ENCODE peak calls at places on chromosomes 16 and 17, in ten cellular contexts. F, Q, R, O, L, Y, U, M, A and C are unnamed samples.

GRCh38 chr17:64477849-64478248 is 19.0 kb downstream of the POLG2 start:
- DNase-seq in F (no peak), Q (no peak), R (no peak), O (no peak), L (no peak), Y (no peak), U (no peak), M (no peak), A (no peak), C (no peak)

GRCh38 chr17:43171761-43172487 is 910 bp downstream of the NBR1 start:
- DNase-seq in F (peak), Q (peak), R (peak), O (peak), L (no peak), Y (peak), U (peak), M (no peak), A (peak), C (no peak)

GRCh38 chr17:8859029-8859803 is 8.3 kb downstream of the PIK3R6 start:
- DNase-seq in F (no peak), Q (peak), R (no peak), O (no peak), L (no peak), Y (no peak), U (no peak), M (no peak), A (no peak), C (no peak)

GRCh38 chr17:31008374-31009035 is 37.7 kb downstream of the RNF135 start:
- DNase-seq in F (no peak), Q (peak), R (peak), O (peak), L (peak), Y (no peak), U (peak), M (peak), A (peak), C (peak)

GRCh38 chr16:49631521-49632041 is 224.3 kb downstream of the ZNF423 start:
- DNase-seq in F (no peak), Q (no peak), R (no peak), O (no peak), L (no peak), Y (no peak), U (no peak), M (no peak), A (no peak), C (no peak)

GRCh38 chr17:74413491-74413890 is 18.4 kb upstream of the GPRC5C start:
- DNase-seq in F (no peak), Q (no peak), R (no peak), O (no peak), L (no peak), Y (no peak), U (no peak), M (no peak), A (no peak), C (no peak)

GRCh38 chr17:59329558-59330313 is 1.7 kb upstream of the YPEL2 start:
- DNase-seq in F (peak), Q (peak), R (peak), O (peak), L (no peak), Y (peak), U (peak), M (peak), A (peak), C (peak)

GRCh38 chr17:49715717-49716279 is 8.0 kb upstream of the SLC35B1 start:
- DNase-seq in F (no peak), Q (no peak), R (no peak), O (no peak), L (no peak), Y (no peak), U (no peak), M (no peak), A (no peak), C (no peak)

GRCh38 chr16:78866556-78866955 is 734.0 kb downstream of the MAF start:
- DNase-seq in F (no peak), Q (no peak), R (no peak), O (no peak), L (no peak), Y (no peak), U (no peak), M (no peak), A (peak), C (no peak)

GRCh38 chr16:26987631-26988030 is 79.1 kb upstream of the C16orf82 start:
- DNase-seq in F (no peak), Q (no peak), R (no peak), O (peak), L (no peak), Y (no peak), U (no peak), M (no peak), A (no peak), C (no peak)

GRCh38 chr17:7471729-7472128 is 7.7 kb downstream of the ZBTB4 start:
- DNase-seq in F (no peak), Q (no peak), R (no peak), O (no peak), L (no peak), Y (no peak), U (no peak), M (no peak), A (no peak), C (no peak)

GRCh38 chr17:76199466-76199865 is 40.8 kb downstream of the RNF157 start:
- DNase-seq in F (no peak), Q (no peak), R (no peak), O (no peak), L (no peak), Y (no peak), U (no peak), M (no peak), A (no peak), C (no peak)

GRCh38 chr17:67557921-67558320 is 159.8 kb upstream of the NOL11 start:
- DNase-seq in F (no peak), Q (no peak), R (no peak), O (no peak), L (no peak), Y (no peak), U (peak), M (no peak), A (no peak), C (no peak)

DNA sequence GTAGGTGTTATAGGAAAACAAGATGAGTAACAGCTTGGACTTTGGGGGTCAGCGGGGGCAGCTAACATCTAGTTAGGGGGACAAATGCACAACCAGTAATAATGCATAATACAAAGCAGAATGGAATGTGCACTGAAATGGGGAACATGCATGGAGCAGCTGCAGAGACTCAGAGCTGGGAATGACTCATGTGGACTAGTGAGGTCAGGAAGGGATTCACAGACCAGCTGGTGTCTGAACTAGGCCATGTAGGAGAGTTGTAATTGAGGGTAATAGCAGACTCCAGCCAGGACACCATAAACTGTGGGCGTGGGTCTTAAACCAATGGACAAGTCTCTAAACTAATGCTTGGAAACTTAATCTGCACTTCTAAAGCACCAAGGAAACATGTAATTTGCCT is 176.8 kb upstream of the ASIC2 start:
- DNase-seq in F (no peak), Q (no peak), R (no peak), O (peak), L (no peak), Y (no peak), U (no peak), M (no peak), A (no peak), C (no peak)
- TF ChIP-seq POLR2AphosphoS5 in F (no peak), Q (no peak), R (no peak), O (no peak), L (no peak), Y (no peak), U (peak), M (no peak), A (no peak), C (no peak)

GRCh38 chr17:57519800-57520199 is 225.3 kb downstream of the CCDC182 start:
- DNase-seq in F (no peak), Q (no peak), R (no peak), O (no peak), L (no peak), Y (no peak), U (no peak), M (no peak), A (no peak), C (no peak)

GRCh38 chr17:57519199-57519598 is 225.9 kb downstream of the CCDC182 start:
- DNase-seq in F (no peak), Q (no peak), R (peak), O (no peak), L (no peak), Y (no peak), U (no peak), M (peak), A (no peak), C (no peak)

GRCh38 chr17:57523926-57524634 is 221.0 kb downstream of the CCDC182 start:
- DNase-seq in F (no peak), Q (no peak), R (peak), O (no peak), L (no peak), Y (peak), U (no peak), M (no peak), A (peak), C (peak)

GRCh38 chr17:57522436-57523005 is 222.6 kb downstream of the CCDC182 start:
- DNase-seq in F (no peak), Q (no peak), R (no peak), O (no peak), L (no peak), Y (no peak), U (no peak), M (no peak), A (no peak), C (no peak)

GRCh38 chr17:57521606-57522435 is 223.3 kb downstream of the CCDC182 start:
- DNase-seq in F (no peak), Q (no peak), R (no peak), O (no peak), L (no peak), Y (no peak), U (no peak), M (no peak), A (no peak), C (no peak)
- TF ChIP-seq POLR2AphosphoS5 in F (no peak), Q (no peak), R (no peak), O (no peak), L (no peak), Y (no peak), U (no peak), M (no peak), A (no peak), C (no peak)

DNA sequence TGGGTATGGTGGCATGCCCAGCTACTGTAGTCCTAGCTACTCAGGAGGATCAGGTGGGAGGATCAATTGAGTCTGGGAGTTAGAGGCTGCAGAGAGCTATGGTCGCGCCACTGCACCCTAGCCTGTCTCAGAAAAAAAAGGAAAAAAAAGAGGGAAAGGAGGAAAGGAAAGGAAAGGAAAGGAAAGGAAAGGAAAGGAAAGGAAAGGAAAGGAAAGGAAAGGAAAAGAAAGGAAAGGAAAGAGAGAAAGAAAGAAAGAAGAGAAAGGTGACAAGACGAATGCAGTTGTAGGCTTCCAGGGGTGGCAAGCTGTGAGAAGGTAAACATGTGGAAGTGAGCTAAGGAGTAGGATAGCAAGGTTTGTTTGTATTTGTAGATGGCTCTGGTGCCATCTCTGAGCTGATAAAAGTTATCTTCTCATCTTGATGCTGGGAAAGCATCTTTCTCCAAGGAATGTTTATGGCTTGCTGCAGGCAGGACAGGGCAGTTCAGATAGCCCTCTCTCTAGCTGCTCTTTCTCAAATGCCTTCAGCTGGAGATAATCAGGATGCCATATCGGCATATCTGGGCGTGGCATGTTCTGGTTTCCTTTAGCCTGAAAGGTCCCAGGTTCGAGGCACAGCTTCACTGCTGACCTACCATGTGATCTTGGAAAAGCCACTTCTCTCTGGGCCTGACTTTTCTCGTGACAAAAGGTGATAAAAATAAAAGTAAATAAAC is 2.8 kb upstream of the NOS2 start:
- DNase-seq in F (no peak), Q (no peak), R (no peak), O (no peak), L (no peak), Y (no peak), U (no peak), M (no peak), A (no peak), C (no peak)
- TF ChIP-seq POLR2AphosphoS5 in F (no peak), Q (no peak), R (no peak), O (no peak), L (no peak), Y (no peak), U (no peak), M (no peak), A (no peak), C (no peak)

GRCh38 chr16:783404-784161 is 4.6 kb downstream of the RPUSD1 start:
- DNase-seq in F (peak), Q (no peak), R (no peak), O (no peak), L (no peak), Y (no peak), U (no peak), M (no peak), A (no peak), C (peak)
- TF ChIP-seq POLR2AphosphoS5 in F (no peak), Q (no peak), R (no peak), O (no peak), L (no peak), Y (no peak), U (no peak), M (no peak), A (no peak), C (no peak)

GRCh38 chr17:1941241-1942065 is 83.7 kb downstream of the RTN4RL1 start:
- DNase-seq in F (no peak), Q (no peak), R (no peak), O (no peak), L (no peak), Y (no peak), U (no peak), M (no peak), A (no peak), C (no peak)

GRCh38 chr17:1942666-1943431 is 82.3 kb downstream of the RTN4RL1 start:
- DNase-seq in F (no peak), Q (no peak), R (no peak), O (no peak), L (no peak), Y (no peak), U (no peak), M (no peak), A (no peak), C (no peak)

GRCh38 chr17:1942066-1942365 is 83.1 kb downstream of the RTN4RL1 start:
- DNase-seq in F (no peak), Q (no peak), R (no peak), O (no peak), L (no peak), Y (no peak), U (no peak), M (no peak), A (no peak), C (no peak)

GRCh38 chr17:1940810-1941185 is 84.3 kb downstream of the RTN4RL1 start:
- DNase-seq in F (no peak), Q (no peak), R (no peak), O (no peak), L (no peak), Y (no peak), U (no peak), M (no peak), A (no peak), C (no peak)

DNA sequence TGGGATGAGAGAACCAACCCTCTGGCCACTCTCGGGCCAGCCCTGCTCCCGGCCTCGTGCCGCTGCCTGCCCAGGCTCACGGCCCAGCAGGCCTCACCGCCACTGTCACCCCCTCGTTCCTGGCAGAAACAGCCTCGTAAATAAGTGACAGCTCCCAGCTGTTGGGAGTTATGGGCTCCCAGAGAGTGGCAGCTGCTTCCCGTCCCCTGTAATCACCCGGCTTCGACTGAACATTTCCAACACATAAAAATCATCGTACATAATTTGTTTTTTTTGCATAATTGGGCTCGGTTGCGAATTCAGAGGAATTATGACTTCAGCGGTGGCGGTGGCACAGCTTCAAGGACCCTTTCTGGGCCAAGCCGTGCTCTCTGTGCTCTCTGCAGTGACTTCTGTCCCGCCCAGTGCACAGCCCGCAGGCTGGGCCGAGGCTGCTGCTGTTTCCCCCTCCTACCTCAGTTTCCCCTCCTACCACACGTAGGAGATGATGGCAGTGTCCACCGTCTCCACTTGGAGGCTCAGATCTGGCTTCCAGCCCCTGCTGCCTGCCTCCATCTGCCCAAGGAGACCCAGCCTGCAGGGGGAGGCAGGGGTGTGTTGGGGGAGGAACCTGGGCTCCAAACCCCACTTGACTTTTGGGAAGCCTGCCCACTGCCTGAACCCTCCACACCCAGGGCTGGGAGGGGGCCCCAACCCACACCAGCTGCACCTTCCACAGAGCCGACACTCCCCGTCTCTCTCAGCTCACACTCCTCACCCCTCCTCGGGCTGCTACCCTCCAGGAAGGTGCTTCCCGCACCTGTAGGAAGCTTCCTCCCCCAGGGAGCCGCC is 84.9 kb downstream of the RTN4RL1 start:
- DNase-seq in F (no peak), Q (no peak), R (no peak), O (peak), L (no peak), Y (no peak), U (no peak), M (no peak), A (no peak), C (no peak)
- TF ChIP-seq POLR2AphosphoS5 in F (no peak), Q (no peak), R (no peak), O (no peak), L (no peak), Y (no peak), U (no peak), M (no peak), A (no peak), C (no peak)

GRCh38 chr17:79520134-79520892 is 90.5 kb downstream of the RBFOX3 start:
- DNase-seq in F (no peak), Q (no peak), R (no peak), O (no peak), L (no peak), Y (no peak), U (no peak), M (no peak), A (no peak), C (no peak)
- TF ChIP-seq POLR2AphosphoS5 in F (no peak), Q (no peak), R (no peak), O (no peak), L (no peak), Y (no peak), U (no peak), M (no peak), A (no peak), C (no peak)

DNA sequence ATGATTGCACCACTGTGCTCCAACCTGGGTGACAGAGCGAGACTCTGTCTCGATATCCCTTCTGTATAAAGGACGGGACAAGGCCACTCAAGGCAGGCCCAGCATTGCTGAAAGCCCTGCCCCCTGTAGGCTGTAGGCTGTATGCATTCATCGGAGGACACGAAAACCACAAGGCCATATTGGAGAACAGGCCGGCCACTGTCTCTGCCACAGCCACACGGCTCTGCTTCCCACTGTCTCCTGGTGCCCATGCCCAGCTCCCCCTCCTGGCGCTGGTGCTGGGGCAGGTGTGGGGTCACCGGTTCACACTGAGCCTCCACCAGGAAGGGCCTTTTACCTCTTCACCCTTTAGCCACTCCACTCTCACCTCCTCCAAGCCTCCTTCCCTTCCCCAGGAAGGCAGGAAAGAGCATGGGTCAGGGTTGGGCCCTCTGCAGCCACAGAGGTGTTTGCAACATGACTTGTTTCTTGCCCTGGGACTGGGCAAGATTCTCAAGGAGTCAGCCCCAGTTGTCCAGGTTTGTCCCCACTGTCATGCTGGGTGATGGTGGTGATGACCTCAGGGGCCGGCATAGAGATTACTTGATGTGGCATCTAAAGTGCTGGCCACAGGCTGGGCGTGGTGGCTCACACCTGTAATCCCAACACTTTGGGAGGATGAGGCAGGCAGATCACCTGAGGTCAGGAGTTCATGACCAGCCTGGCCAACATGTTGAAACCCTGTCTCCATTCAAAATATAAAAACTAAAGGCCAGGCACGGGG is 5.3 kb upstream of the NTN3 start:
- DNase-seq in F (no peak), Q (peak), R (no peak), O (no peak), L (no peak), Y (no peak), U (no peak), M (no peak), A (no peak), C (no peak)
- TF ChIP-seq POLR2AphosphoS5 in F (no peak), Q (no peak), R (no peak), O (no peak), L (no peak), Y (no peak), U (no peak), M (no peak), A (no peak), C (no peak)

DNA sequence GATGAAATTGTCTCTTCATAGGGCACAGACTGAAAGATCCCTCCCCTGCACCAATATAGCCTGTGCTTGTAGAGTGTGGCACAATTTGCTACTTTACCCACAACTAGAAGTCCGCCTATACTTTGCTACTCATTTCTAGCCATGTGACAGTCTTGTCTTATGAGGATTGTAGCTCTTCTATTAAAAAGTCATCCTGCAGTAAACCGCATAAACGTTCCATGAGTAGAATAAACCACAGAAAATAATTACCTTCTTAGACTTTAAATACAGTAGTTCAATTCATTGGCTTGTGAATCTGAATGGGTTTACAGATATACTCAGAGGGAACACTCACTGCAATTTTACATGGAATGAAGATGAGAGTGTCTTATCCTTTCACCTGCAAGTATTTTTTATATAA is 4.4 kb downstream of the KRT27 start:
- DNase-seq in F (no peak), Q (no peak), R (no peak), O (no peak), L (no peak), Y (no peak), U (no peak), M (no peak), A (no peak), C (no peak)
- TF ChIP-seq POLR2AphosphoS5 in F (no peak), Q (no peak), R (no peak), O (no peak), L (no peak), Y (no peak), U (no peak), M (no peak), A (no peak), C (no peak)

GRCh38 chr17:81999587-81999974 is 22.2 kb downstream of the ASPSCR1 start:
- DNase-seq in F (no peak), Q (no peak), R (no peak), O (no peak), L (no peak), Y (no peak), U (no peak), M (no peak), A (no peak), C (no peak)
- TF ChIP-seq POLR2AphosphoS5 in F (no peak), Q (no peak), R (no peak), O (no peak), L (no peak), Y (no peak), U (no peak), M (no peak), A (no peak), C (no peak)